ENCODE peak calls at places on chromosomes 1 and 21, in seven cellular contexts. C, M, J, Z, V, Y and A are unnamed samples.

GRCh38 chr1:97630281-97630680 is 290.6 kb downstream of the DPYD start:
- DNase-seq in M (no peak), J (no peak), V (peak; percentile 39), Y (no peak), Z (no peak), C (no peak), A (no peak)

GRCh38 chr21:37045139-37045538 is 27.7 kb downstream of the PIGP start:
- DNase-seq in V (no peak), C (no peak), J (no peak), Y (no peak), Z (no peak), M (no peak), A (no peak)

GRCh38 chr1:232837085-232837484 is 31.9 kb downstream of the MAP10 start:
- DNase-seq in Y (peak; percentile 59), V (no peak), Z (no peak), J (no peak), C (no peak), M (no peak), A (no peak)

GRCh38 chr1:3213730-3214129 is 144.7 kb downstream of the PRDM16 start:
- DNase-seq in Z (no peak), C (no peak), Y (no peak), V (no peak), M (no peak), J (no peak), A (no peak)

GRCh38 chr1:8663915-8664331 is 153.5 kb downstream of the RERE start:
- DNase-seq in C (no peak), Z (no peak), V (no peak), J (no peak), Y (peak; percentile 68), M (no peak), A (no peak)

GRCh38 chr21:38944903-38945302 is 139.2 kb downstream of the ETS2 start:
- DNase-seq in Y (no peak), C (no peak), V (no peak), Z (no peak), J (no peak), M (peak; percentile 45), A (peak; percentile 44)

GRCh38 chr1:185608166-185608565 is 126.0 kb upstream of the HMCN1 start:
- DNase-seq in M (no peak), Z (no peak), V (no peak), J (no peak), Y (peak; percentile 33), C (no peak), A (no peak)

GRCh38 chr1:163072658-163073057 is 3.5 kb downstream of the RGS4 start:
- DNase-seq in M (no peak), J (no peak), Y (peak; percentile 49), V (no peak), Z (no peak), C (no peak), A (no peak)

GRCh38 chr1:67983867-67984266 is 66.6 kb downstream of the DIRAS3 start:
- DNase-seq in C (no peak), M (no peak), J (no peak), Z (no peak), V (no peak), Y (peak; percentile 7), A (no peak)

GRCh38 chr1:36286802-36287201 is 19.4 kb upstream of the SH3D21 start:
- DNase-seq in Y (no peak), M (no peak), J (no peak), V (no peak), C (no peak), Z (no peak), A (no peak)

GRCh38 chr21:40567511-40567910 is 279.4 kb downstream of the DSCAM start:
- DNase-seq in M (no peak), Z (no peak), J (no peak), C (no peak), Y (no peak), V (no peak), A (no peak)

GRCh38 chr21:35226302-35226701 is 177.2 kb upstream of the RUNX1 start:
- DNase-seq in M (no peak), J (no peak), Y (peak; percentile 93), Z (no peak), V (peak; percentile 39), C (no peak), A (no peak)

GRCh38 chr1:211634461-211634860 is 41.0 kb downstream of the NEK2 start:
- DNase-seq in Y (no peak), J (no peak), Z (no peak), V (no peak), M (no peak), C (no peak), A (no peak)